ENCODE peak calls at places on chromosomes 4 and X, in five cellular contexts. X is iPS-NIHi11; H is stimulated activated CD8-positive, alpha-beta memory T cell treated with anti-CD3 and anti-CD28 coated beads, Interleukin-4, amount 100 ng/mL, for 4 hours; Y is A172; E is left cardiac atrium. L is an unnamed sample.

GRCh38 chr4:62457356-62457755 is 1257.2 kb downstream of the ADGRL3 start:
- DNase-seq in X (no peak), H (no peak), Y (peak), E (no peak), L (no peak)

GRCh38 chrX:19889582-19890342 is 2.4 kb upstream of the SH3KBP1 start:
- DNase-seq in X (no peak), H (no peak), Y (peak), E (peak), L (no peak)

GRCh38 chrX:7083468-7084396 is 63.8 kb upstream of the STS start:
- DNase-seq in X (no peak), H (peak), Y (peak), E (no peak), L (no peak)

GRCh38 chr4:113760852-113761681 is 471 bp downstream of the CAMK2D start:
- DNase-seq in X (peak), H (peak), Y (peak), E (peak), L (no peak)

GRCh38 chrX:11438767-11439166 is 145.6 kb downstream of the AMELX start:
- DNase-seq in X (no peak), H (no peak), Y (no peak), E (no peak), L (no peak)

GRCh38 chr4:131370846-131371245 is 1778.2 kb upstream of the PCDH10 start:
- DNase-seq in X (peak), H (no peak), Y (no peak), E (no peak), L (no peak)

GRCh38 chr4:4225915-4226605 is 669 bp downstream of the OTOP1 start:
- DNase-seq in X (peak), H (no peak), Y (no peak), E (no peak), L (no peak)

GRCh38 chrX:1178580-1179057 is 33.8 kb downstream of the CRLF2 start:
- DNase-seq in X (no peak), H (no peak), Y (no peak), E (no peak), L (no peak)

GRCh38 chrX:49910344-49910743 is 12.1 kb upstream of the CLCN5 start:
- DNase-seq in X (no peak), H (no peak), Y (no peak), E (no peak), L (no peak)

GRCh38 chrX:2397648-2398340 is 103.0 kb downstream of the DHRSX start:
- DNase-seq in X (no peak), H (no peak), Y (peak), E (no peak), L (no peak)

GRCh38 chr4:80361329-80361900 is 25.9 kb downstream of the CFAP299 start:
- DNase-seq in X (peak), H (no peak), Y (peak), E (no peak), L (no peak)

GRCh38 chr4:23361453-23361852 is 528.4 kb downstream of the PPARGC1A start:
- DNase-seq in X (no peak), H (no peak), Y (no peak), E (no peak), L (no peak)

GRCh38 chr4:166318810-166319525 is 445.9 kb downstream of the TLL1 start:
- DNase-seq in X (no peak), H (no peak), Y (peak), E (no peak), L (no peak)

GRCh38 chr4:85474356-85474755 is 594 bp upstream of the ARHGAP24 start:
- DNase-seq in X (no peak), H (no peak), Y (no peak), E (no peak), L (no peak)

GRCh38 chrX:130015181-130015580 is 32.7 kb downstream of the BCORL1 start:
- DNase-seq in X (no peak), H (no peak), Y (no peak), E (no peak), L (no peak)

GRCh38 chr4:185396724-185397402 is at the start of gene ANKRD37:
- DNase-seq in X (peak), H (no peak), Y (no peak), E (peak), L (no peak)

GRCh38 chrX:33198561-33199279 is 12.6 kb downstream of the DMD start:
- DNase-seq in X (no peak), H (no peak), Y (no peak), E (no peak), L (no peak)

GRCh38 chrX:19350831-19351447 is 7.2 kb downstream of the PDHA1 start:
- DNase-seq in X (no peak), H (no peak), Y (no peak), E (no peak), L (no peak)

GRCh38 chrX:77785400-77785745 is 643 bp downstream of the ATRX start:
- DNase-seq in X (peak), H (no peak), Y (no peak), E (no peak), L (no peak)

GRCh38 chr4:185469539-185470154 is 1.9 kb downstream of the CCDC110 start:
- DNase-seq in X (no peak), H (no peak), Y (no peak), E (peak), L (no peak)

GRCh38 chr4:138898282-138898681 is 117.3 kb upstream of the NOCT start:
- DNase-seq in X (no peak), H (no peak), Y (peak), E (no peak), L (no peak)

GRCh38 chr4:6011271-6011671 is 7.0 kb downstream of the C4orf50 start:
- DNase-seq in X (no peak), H (no peak), Y (no peak), E (no peak), L (no peak)

GRCh38 chr4:158682071-158682470 is 10.0 kb downstream of the ETFDH start:
- DNase-seq in X (no peak), H (no peak), Y (no peak), E (no peak), L (no peak)

GRCh38 chr4:161714928-161715327 is 448.9 kb downstream of the FSTL5 start:
- DNase-seq in X (no peak), H (no peak), Y (no peak), E (no peak), L (no peak)

GRCh38 chr4:25013756-25014737 is 16.7 kb downstream of the LGI2 start:
- DNase-seq in X (no peak), H (no peak), Y (no peak), E (no peak), L (no peak)

GRCh38 chr4:113556382-113557134 is 205.0 kb downstream of the CAMK2D start:
- DNase-seq in X (no peak), H (no peak), Y (no peak), E (no peak), L (no peak)

GRCh38 chr4:1178300-1179088 is 6.1 kb upstream of the SPON2 start:
- DNase-seq in X (no peak), H (no peak), Y (no peak), E (no peak), L (no peak)

GRCh38 chr4:2936773-2937145 is 26.4 kb downstream of the NOP14 start:
- DNase-seq in X (no peak), H (no peak), Y (peak), E (no peak), L (no peak)

GRCh38 chr4:32002037-32002747 is 1282.0 kb downstream of the PCDH7 start:
- DNase-seq in X (no peak), H (no peak), Y (no peak), E (no peak), L (no peak)

GRCh38 chr4:186400676-186401075 is 134.7 kb downstream of the F11 start:
- DNase-seq in X (no peak), H (no peak), Y (peak), E (no peak), L (no peak)

GRCh38 chr4:167234388-167234881 is at the start of gene SPOCK3:
- DNase-seq in X (peak), H (no peak), Y (peak), E (peak), L (no peak)

GRCh38 chr4:153222162-153222789 is 18.0 kb downstream of the TRIM2 start:
- DNase-seq in X (peak), H (no peak), Y (peak), E (peak), L (no peak)

GRCh38 chr4:104425948-104426347 is 68.7 kb downstream of the CXXC4 start:
- DNase-seq in X (no peak), H (no peak), Y (no peak), E (no peak), L (no peak)

GRCh38 chrX:35625714-35626113 is 172.4 kb upstream of the MAGEB16 start:
- DNase-seq in X (peak), H (no peak), Y (no peak), E (no peak), L (no peak)

GRCh38 chr4:337932-338758 is 531 bp downstream of the ZNF141 start:
- DNase-seq in X (no peak), H (peak), Y (no peak), E (peak), L (no peak)

GRCh38 chrX:9149831-9150230 is 115.9 kb upstream of the FAM9B start:
- DNase-seq in X (no peak), H (no peak), Y (no peak), E (no peak), L (no peak)

GRCh38 chr4:81921757-81922159 is 450.1 kb upstream of the RASGEF1B start:
- DNase-seq in X (no peak), H (no peak), Y (no peak), E (peak), L (no peak)